ENCODE peak calls at places on chromosomes 7 and 10, in six cellular contexts. I, J, E, H, B and Y are unnamed samples.

GRCh38 chr7:70435634-70436033 is 696.3 kb upstream of the GALNT17 start:
- DNase-seq in I (no peak), J (no peak), E (no peak), H (no peak), B (no peak), Y (no peak)

GRCh38 chr10:68600041-68600778 is 40.1 kb downstream of the TET1 start:
- DNase-seq in I (peak), J (peak), E (peak), H (peak), B (peak), Y (peak)

GRCh38 chr7:74272305-74273038 is 16.7 kb upstream of the CLIP2 start:
- DNase-seq in I (peak), J (peak), E (peak), H (peak), B (peak), Y (peak)

GRCh38 chr10:115772606-115773005 is 500.4 kb downstream of the GFRA1 start:
- DNase-seq in I (no peak), J (no peak), E (no peak), H (no peak), B (peak), Y (peak)

GRCh38 chr7:109549461-109549860 is 979.8 kb downstream of the DNAJB9 start:
- DNase-seq in I (no peak), J (no peak), E (peak), H (no peak), B (no peak), Y (no peak)

GRCh38 chr10:122740640-122741039 is 41.0 kb upstream of the C10orf120 start:
- DNase-seq in I (no peak), J (no peak), E (no peak), H (no peak), B (no peak), Y (no peak)

GRCh38 chr7:44473295-44473694 is 17.2 kb downstream of the NUDCD3 start:
- DNase-seq in I (no peak), J (no peak), E (no peak), H (peak), B (peak), Y (peak)

GRCh38 chr10:123797813-123798212 is 93.8 kb downstream of the CPXM2 start:
- DNase-seq in I (no peak), J (no peak), E (no peak), H (no peak), B (no peak), Y (no peak)

GRCh38 chr7:130446285-130446684 is 5.5 kb upstream of the CEP41 start:
- DNase-seq in I (no peak), J (no peak), E (no peak), H (no peak), B (no peak), Y (no peak)

GRCh38 chr7:105846404-105846803 is 30.0 kb downstream of the ATXN7L1 start:
- DNase-seq in I (no peak), J (no peak), E (no peak), H (no peak), B (no peak), Y (no peak)

GRCh38 chr7:73718438-73718881 is 1.0 kb downstream of the STX1A start:
- DNase-seq in I (no peak), J (no peak), E (no peak), H (peak), B (no peak), Y (no peak)

GRCh38 chr7:119026391-119026790 is 801.9 kb downstream of the ANKRD7 start:
- DNase-seq in I (no peak), J (no peak), E (no peak), H (no peak), B (no peak), Y (no peak)

GRCh38 chr7:142327555-142327954 is 69.7 kb upstream of the PRSS58 start:
- DNase-seq in I (no peak), J (no peak), E (no peak), H (no peak), B (no peak), Y (no peak)

GRCh38 chr7:94378396-94378795 is 16.3 kb upstream of the COL1A2 start:
- DNase-seq in I (no peak), J (no peak), E (no peak), H (no peak), B (peak), Y (no peak)

GRCh38 chr7:80596933-80597517 is 41.4 kb upstream of the CD36 start:
- DNase-seq in I (no peak), J (no peak), E (no peak), H (no peak), B (no peak), Y (peak)

GRCh38 chr10:58179238-58179637 is 88.5 kb downstream of the IPMK start:
- DNase-seq in I (no peak), J (no peak), E (peak), H (no peak), B (peak), Y (peak)

GRCh38 chr7:44282601-44283171 is 42.7 kb downstream of the CAMK2B start:
- DNase-seq in I (peak), J (peak), E (no peak), H (no peak), B (no peak), Y (no peak)

DNA sequence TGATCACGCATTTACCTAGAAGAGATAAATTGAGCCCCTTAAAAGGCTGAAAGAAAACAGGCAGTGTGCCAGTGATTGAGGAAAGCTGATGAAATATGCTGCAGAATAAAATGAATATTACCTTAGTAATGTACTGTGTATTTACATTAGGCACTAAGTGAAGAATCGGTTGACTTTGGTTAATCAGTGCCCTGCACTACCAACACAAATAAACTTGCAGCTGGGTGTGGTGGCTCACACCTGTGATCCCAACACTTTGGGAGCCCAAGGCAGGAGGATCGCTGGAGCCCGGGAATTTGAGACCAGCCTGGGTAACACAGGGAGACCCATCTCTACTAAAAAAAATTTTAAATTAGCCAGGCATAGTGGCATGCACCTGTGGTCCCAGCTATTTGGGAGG is 148.3 kb upstream of the TCF7L2 start:
- DNase-seq in I (no peak), J (no peak), E (no peak), H (no peak), B (no peak), Y (no peak)
- H3K4me3 ChIP-seq in I (no peak), J (no peak), E (no peak), H (no peak), B (no peak), Y (no peak)

DNA sequence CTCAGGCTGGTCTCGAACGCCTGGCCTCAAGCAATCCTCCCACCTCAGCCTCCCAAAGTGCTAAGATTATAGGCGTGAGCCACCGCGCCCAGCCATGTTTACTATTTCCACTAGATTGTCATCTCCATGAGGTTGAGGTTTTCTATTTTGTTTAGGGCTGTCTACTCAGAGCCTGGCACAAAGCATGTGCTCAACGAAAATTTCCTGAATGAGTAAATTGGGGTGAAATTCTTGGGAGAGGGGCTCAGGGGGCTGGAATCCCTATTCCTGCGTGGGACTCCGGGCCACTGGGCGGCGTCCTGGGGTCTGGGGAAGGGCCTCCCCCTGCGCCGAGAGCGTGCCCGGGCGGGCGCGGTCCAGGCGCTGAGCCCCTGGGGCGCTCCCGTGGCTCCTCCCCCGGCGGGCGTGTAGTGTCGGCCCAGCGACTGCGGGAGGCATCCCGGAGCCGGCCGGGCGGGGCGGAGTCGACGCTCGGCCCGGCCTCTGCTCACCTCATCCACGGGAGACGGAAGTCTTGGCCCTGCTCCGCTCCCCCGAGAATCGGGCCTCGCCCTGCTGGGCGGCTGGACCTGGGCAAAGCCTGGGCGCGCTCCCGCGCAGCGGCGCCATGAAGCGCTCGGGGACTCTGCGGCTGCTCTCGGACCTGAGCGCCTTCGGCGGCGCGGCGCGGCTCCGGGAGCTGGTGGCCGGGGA is at the start of gene HPS6:
- DNase-seq in I (peak), J (peak), E (peak), H (peak), B (peak), Y (peak)
- TF ChIP-seq CTCF in I (peak), J (no peak), E (no peak), H (peak), B (no peak), Y (no peak)

DNA sequence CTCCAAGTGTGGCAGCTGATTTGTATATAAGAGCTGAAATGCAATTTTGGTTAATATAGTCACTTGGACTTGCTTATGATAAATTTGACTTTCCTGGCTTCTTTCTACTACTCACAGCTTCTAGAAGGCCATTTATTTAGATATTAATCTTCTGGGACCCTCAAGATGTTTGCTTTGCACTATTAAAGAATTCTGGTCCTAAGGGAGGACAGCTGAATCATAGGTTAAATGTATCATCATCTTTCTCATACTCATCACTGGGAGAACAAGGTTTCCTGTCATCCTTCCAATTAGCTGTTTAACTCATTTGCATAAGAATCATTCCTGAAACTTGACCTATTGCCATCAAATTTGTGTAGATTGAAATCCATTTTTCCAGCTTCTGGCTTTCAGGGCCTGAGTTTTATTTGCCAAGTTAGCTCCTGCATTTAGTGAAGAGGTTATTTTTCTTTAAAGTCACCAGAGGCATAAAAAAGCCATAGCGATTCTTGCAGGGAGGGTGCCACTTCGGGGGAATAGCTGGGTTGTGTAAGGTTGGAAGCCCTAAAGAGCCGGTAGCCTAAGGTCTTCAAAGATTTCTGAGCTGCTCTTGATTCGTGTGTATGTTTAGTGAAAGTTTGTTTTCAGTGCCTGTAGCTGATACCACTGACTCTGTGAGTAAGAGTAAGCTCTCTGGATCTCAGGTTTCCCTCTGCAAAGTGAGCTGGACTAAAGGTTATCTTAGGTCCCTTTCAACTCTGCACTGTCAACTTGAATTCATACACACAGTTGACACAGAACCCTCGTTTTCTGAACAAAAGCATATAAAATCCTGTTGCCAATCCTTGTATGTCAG is 4.2 kb downstream of the MAP3K8 start:
- DNase-seq in I (no peak), J (no peak), E (no peak), H (no peak), B (no peak), Y (peak)
- H3K4me3 ChIP-seq in I (no peak), J (peak), E (no peak), H (no peak), B (peak), Y (no peak)

GRCh38 chr10:17228081-17229015 is at the start of gene VIM:
- DNase-seq in I (peak), J (peak), E (peak), H (peak), B (peak), Y (peak)
- TF ChIP-seq CTCF in I (no peak), J (peak), E (no peak), H (no peak), B (no peak), Y (peak)

GRCh38 chr10:110354322-110354766 is 49.6 kb upstream of the SMNDC1 start:
- DNase-seq in I (peak), J (peak), E (peak), H (peak), B (peak), Y (peak)
- H3K4me3 ChIP-seq in I (no peak), J (no peak), E (no peak), H (no peak), B (no peak), Y (no peak)

GRCh38 chr10:103595933-103596726 is 102.6 kb downstream of the NEURL1 start:
- DNase-seq in I (no peak), J (no peak), E (no peak), H (no peak), B (no peak), Y (no peak)

GRCh38 chr10:103590744-103591291 is 97.3 kb downstream of the NEURL1 start:
- DNase-seq in I (no peak), J (no peak), E (no peak), H (no peak), B (no peak), Y (no peak)

GRCh38 chr10:103592186-103593021 is 98.9 kb downstream of the NEURL1 start:
- DNase-seq in I (peak), J (no peak), E (peak), H (peak), B (peak), Y (peak)

GRCh38 chr10:103594326-103594725 is 100.8 kb downstream of the NEURL1 start:
- DNase-seq in I (no peak), J (no peak), E (no peak), H (no peak), B (no peak), Y (no peak)

GRCh38 chr10:103593022-103593570 is 99.6 kb downstream of the NEURL1 start:
- DNase-seq in I (no peak), J (no peak), E (no peak), H (no peak), B (no peak), Y (no peak)
- TF ChIP-seq CTCF in I (no peak), J (no peak), E (no peak), H (no peak), B (no peak), Y (no peak)

GRCh38 chr10:62008943-62009342 is 107.4 kb downstream of the ARID5B start:
- DNase-seq in I (no peak), J (no peak), E (no peak), H (no peak), B (no peak), Y (no peak)
- H3K4me3 ChIP-seq in I (no peak), J (no peak), E (no peak), H (no peak), B (no peak), Y (no peak)

GRCh38 chr7:16702433-16702832 is 51.1 kb upstream of the TSPAN13 start:
- DNase-seq in I (no peak), J (no peak), E (no peak), H (peak), B (peak), Y (no peak)
- TF ChIP-seq CTCF in I (no peak), J (no peak), E (no peak), H (peak), B (peak), Y (no peak)

DNA sequence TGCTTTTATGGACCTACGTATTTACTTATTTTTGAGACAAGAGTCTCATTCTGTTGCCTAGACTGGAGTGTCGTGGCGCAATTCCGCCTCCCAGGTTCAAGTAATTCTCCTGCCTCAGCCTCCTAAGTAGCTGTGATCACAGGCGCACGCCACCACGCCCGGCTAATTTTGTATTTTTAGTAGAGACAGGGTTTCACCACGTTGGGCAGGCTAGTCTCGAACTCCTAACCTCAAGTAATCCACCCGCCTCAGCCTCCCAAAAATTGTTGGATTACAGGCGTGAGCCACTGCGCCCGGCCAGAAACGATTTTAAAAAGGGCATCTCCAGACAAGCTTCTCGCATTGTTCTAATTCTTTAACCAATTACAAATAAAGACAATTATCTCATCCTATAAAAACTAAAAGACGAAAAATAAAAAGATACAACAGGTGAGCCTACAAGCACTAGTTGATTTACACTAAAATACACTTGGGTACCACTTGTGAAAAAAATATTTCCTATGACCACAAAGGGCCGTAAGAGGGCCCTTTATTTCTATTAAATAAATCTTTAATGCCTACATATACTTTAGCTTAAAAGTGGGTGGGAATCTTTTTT is 2.4 kb downstream of the TRA2A start:
- DNase-seq in I (no peak), J (no peak), E (no peak), H (no peak), B (no peak), Y (no peak)
- H3K4me3 ChIP-seq in I (no peak), J (peak), E (peak), H (peak), B (peak), Y (peak)